ENCODE peak calls at places on chromosomes 13 and 19, in seven cellular contexts. A is GM23248, G is right atrium auricular region, T is AG20443, N is GM20000, H is GDM1, U is pancreas. S is an unnamed sample.

GRCh38 chr19:7673995-7674667 is 2.8 kb upstream of the MCEMP1 start:
- DNase-seq in A (peak), G (peak), T (peak), N (no peak), H (peak), U (peak), S (peak)

GRCh38 chr13:111474136-111475002 is 153.9 kb downstream of the TEX29 start:
- DNase-seq in A (peak), G (peak), T (peak), N (peak), H (no peak), U (no peak), S (peak)

GRCh38 chr19:38072776-38073411 is 151.1 kb downstream of the DPF1 start:
- DNase-seq in A (no peak), G (no peak), T (no peak), N (no peak), H (no peak), U (no peak), S (no peak)

GRCh38 chr13:95256086-95256485 is 45.2 kb downstream of the ABCC4 start:
- DNase-seq in A (peak), G (no peak), T (peak), N (no peak), H (no peak), U (no peak), S (no peak)

GRCh38 chr19:17214531-17215124 is 529 bp upstream of the USE1 start:
- DNase-seq in A (no peak), G (no peak), T (peak), N (no peak), H (no peak), U (no peak), S (no peak)

GRCh38 chr19:14248578-14249011 is 42.6 kb upstream of the ADGRL1 start:
- DNase-seq in A (peak), G (no peak), T (peak), N (no peak), H (peak), U (no peak), S (no peak)

GRCh38 chr13:58908019-58908679 is 1255.6 kb downstream of the DIAPH3 start:
- DNase-seq in A (no peak), G (no peak), T (no peak), N (no peak), H (no peak), U (no peak), S (no peak)

GRCh38 chr19:7894612-7895309 is 6.5 kb downstream of the LRRC8E start:
- DNase-seq in A (no peak), G (no peak), T (no peak), N (no peak), H (no peak), U (peak), S (no peak)

GRCh38 chr19:1780272-1780957 is 27.1 kb downstream of the ONECUT3 start:
- DNase-seq in A (peak), G (no peak), T (peak), N (no peak), H (no peak), U (no peak), S (no peak)

GRCh38 chr19:12545267-12545666 is 6.0 kb downstream of the ZNF564 start:
- DNase-seq in A (no peak), G (no peak), T (no peak), N (no peak), H (no peak), U (no peak), S (no peak)

GRCh38 chr19:31502536-31503170 is 153.4 kb upstream of the TSHZ3 start:
- DNase-seq in A (no peak), G (peak), T (no peak), N (no peak), H (no peak), U (no peak), S (no peak)

GRCh38 chr19:33205531-33206260 is 11.6 kb downstream of the LRP3 start:
- DNase-seq in A (no peak), G (no peak), T (no peak), N (no peak), H (no peak), U (no peak), S (no peak)

GRCh38 chr19:1221141-1221903 is 15.7 kb downstream of the STK11 start:
- DNase-seq in A (peak), G (peak), T (peak), N (no peak), H (no peak), U (peak), S (no peak)

GRCh38 chr13:33352023-33352422 is 66.5 kb upstream of the STARD13 start:
- DNase-seq in A (no peak), G (no peak), T (no peak), N (no peak), H (no peak), U (no peak), S (no peak)

GRCh38 chr13:43132228-43132627 is 108.8 kb downstream of the DNAJC15 start:
- DNase-seq in A (peak), G (no peak), T (peak), N (peak), H (no peak), U (no peak), S (no peak)

GRCh38 chr19:1249298-1249989 is 1.1 kb downstream of the MIDN start:
- DNase-seq in A (peak), G (peak), T (peak), N (peak), H (peak), U (peak), S (peak)

GRCh38 chr19:54178581-54179261 is 5.8 kb upstream of the TMC4 start:
- DNase-seq in A (peak), G (no peak), T (no peak), N (no peak), H (no peak), U (no peak), S (no peak)

GRCh38 chr19:49152218-49152550 is 3.0 kb downstream of the HRC start:
- DNase-seq in A (no peak), G (no peak), T (no peak), N (no peak), H (no peak), U (peak), S (no peak)

GRCh38 chr13:21176982-21177284 is 475 bp downstream of the MRPL57 start:
- DNase-seq in A (no peak), G (no peak), T (no peak), N (no peak), H (no peak), U (no peak), S (no peak)

GRCh38 chr13:46633416-46633815 is 80.4 kb downstream of the LRCH1 start:
- DNase-seq in A (peak), G (no peak), T (peak), N (no peak), H (no peak), U (no peak), S (no peak)

GRCh38 chr19:57850553-57851017 is 926 bp downstream of the ZNF587 start:
- DNase-seq in A (peak), G (no peak), T (peak), N (peak), H (no peak), U (no peak), S (peak)

GRCh38 chr19:49210108-49210900 is 52.7 kb downstream of the TRPM4 start:
- DNase-seq in A (peak), G (no peak), T (no peak), N (no peak), H (no peak), U (peak), S (no peak)

GRCh38 chr13:97757807-97758206 is 195.7 kb upstream of the IPO5 start:
- DNase-seq in A (no peak), G (peak), T (no peak), N (no peak), H (no peak), U (peak), S (no peak)

GRCh38 chr13:108947551-108948030 is 318.2 kb downstream of the MYO16 start:
- DNase-seq in A (peak), G (no peak), T (peak), N (no peak), H (no peak), U (no peak), S (no peak)

GRCh38 chr13:79919109-79919508 is 421.8 kb downstream of the SPRY2 start:
- DNase-seq in A (no peak), G (no peak), T (no peak), N (no peak), H (no peak), U (no peak), S (no peak)

GRCh38 chr19:7227735-7228134 is 66.5 kb downstream of the INSR start:
- DNase-seq in A (no peak), G (no peak), T (no peak), N (no peak), H (no peak), U (no peak), S (no peak)

GRCh38 chr13:48928781-48929430 is 46.8 kb upstream of the FNDC3A start:
- DNase-seq in A (no peak), G (no peak), T (no peak), N (no peak), H (no peak), U (no peak), S (no peak)

GRCh38 chr13:29964181-29964845 is 113.9 kb upstream of the UBL3 start:
- DNase-seq in A (no peak), G (no peak), T (no peak), N (no peak), H (no peak), U (no peak), S (no peak)

GRCh38 chr19:34217952-34218817 is 36.2 kb upstream of the GARRE1 start:
- DNase-seq in A (peak), G (no peak), T (peak), N (peak), H (peak), U (no peak), S (peak)

GRCh38 chr19:58476498-58477015 is 405 bp downstream of the ZNF446 start:
- DNase-seq in A (peak), G (no peak), T (peak), N (no peak), H (no peak), U (no peak), S (no peak)

GRCh38 chr19:49019242-49019932 is 2.5 kb upstream of the LHB start:
- DNase-seq in A (peak), G (no peak), T (peak), N (peak), H (no peak), U (peak), S (peak)

GRCh38 chr13:40155176-40155575 is 499.7 kb downstream of the COG6 start:
- DNase-seq in A (no peak), G (no peak), T (no peak), N (no peak), H (no peak), U (no peak), S (no peak)

GRCh38 chr19:54399189-54399588 is 16.1 kb upstream of the TTYH1 start:
- DNase-seq in A (no peak), G (no peak), T (no peak), N (no peak), H (no peak), U (no peak), S (no peak)

GRCh38 chr13:111424134-111424533 is 103.7 kb downstream of the TEX29 start:
- DNase-seq in A (no peak), G (no peak), T (no peak), N (no peak), H (no peak), U (no peak), S (no peak)

GRCh38 chr19:10143700-10144099 is 24.0 kb upstream of the EIF3G start:
- DNase-seq in A (no peak), G (no peak), T (no peak), N (no peak), H (no peak), U (no peak), S (no peak)

GRCh38 chr19:14474827-14475226 is 327 bp downstream of the PTGER1 start:
- DNase-seq in A (no peak), G (no peak), T (no peak), N (peak), H (no peak), U (no peak), S (no peak)

GRCh38 chr13:96229356-96229755 is 139.4 kb downstream of the HS6ST3 start:
- DNase-seq in A (peak), G (no peak), T (no peak), N (no peak), H (no peak), U (no peak), S (no peak)

GRCh38 chr13:106610511-106610910 is 42.6 kb upstream of the ARGLU1 start:
- DNase-seq in A (peak), G (no peak), T (peak), N (no peak), H (no peak), U (no peak), S (no peak)

GRCh38 chr13:73038064-73038463 is 20.7 kb upstream of the KLF5 start:
- DNase-seq in A (no peak), G (no peak), T (no peak), N (no peak), H (no peak), U (no peak), S (no peak)

S was measured in GM06990.